ENCODE peak calls at places on chromosomes 13 and 19, in eight cellular contexts. W is LNCaP clone FGC, T is adrenal gland, Z is fibroblast of lung, Y is ELR, U is NCI-H1417, V is tibial artery, X is NCI-H187. M is an unnamed sample.

GRCh38 chr13:74070065-74070464 is 64.1 kb downstream of the KLF12 start:
- DNase-seq in U (no peak), Z (no peak), T (no peak), W (no peak), V (no peak), X (no peak), Y (no peak), M (no peak)

GRCh38 chr19:39587496-39587895 is 14.8 kb upstream of the LGALS13 start:
- DNase-seq in T (no peak), X (no peak), V (no peak), W (no peak), Z (no peak), U (no peak), Y (no peak), M (no peak)

GRCh38 chr13:27112006-27112405 is 59.6 kb downstream of the USP12 start:
- DNase-seq in Z (no peak), T (no peak), U (no peak), W (no peak), Y (no peak), V (no peak), X (no peak), M (no peak)

GRCh38 chr13:75749407-75749806 is 113.3 kb downstream of the LMO7 start:
- DNase-seq in V (peak; percentile 88), W (no peak), U (peak; percentile 9), Y (no peak), X (no peak), Z (peak; percentile 59), T (no peak), M (no peak)

GRCh38 chr13:75357576-75358295 is 124.2 kb downstream of the TBC1D4 start:
- DNase-seq in V (no peak), Y (peak; percentile 81), Z (peak; percentile 68), T (peak; percentile 41), X (no peak), U (peak; percentile 41), W (no peak), M (no peak)

GRCh38 chr13:98869408-98870090 is 108.3 kb downstream of the DOCK9 start:
- DNase-seq in T (peak; percentile 59), Y (peak; percentile 29), V (no peak), W (no peak), U (no peak), Z (no peak), X (no peak), M (no peak)

GRCh38 chr13:93409001-93409400 is 182.4 kb downstream of the GPC6 start:
- DNase-seq in X (no peak), Z (peak; percentile 51), V (no peak), Y (no peak), T (no peak), W (no peak), U (no peak), M (no peak)

GRCh38 chr13:106262886-106263285 is 272.6 kb downstream of the EFNB2 start:
- DNase-seq in W (no peak), U (no peak), X (no peak), V (no peak), Z (no peak), T (no peak), Y (no peak), M (no peak)

GRCh38 chr13:44906758-44907157 is 82.5 kb downstream of the NUFIP1 start:
- DNase-seq in Z (peak; percentile 81), T (peak; percentile 69), X (no peak), U (no peak), W (no peak), Y (no peak), V (peak; percentile 79), M (no peak)

GRCh38 chr19:28292822-28293500 is 920.0 kb downstream of the UQCRFS1 start:
- DNase-seq in Y (no peak), Z (no peak), V (no peak), U (no peak), X (no peak), T (no peak), W (no peak), M (no peak)

GRCh38 chr13:111241006-111241755 is 79.3 kb upstream of the TEX29 start:
- DNase-seq in T (no peak), Y (no peak), X (no peak), V (no peak), U (no peak), Z (no peak), W (no peak), M (no peak)

GRCh38 chr13:110103479-110103878 is 203.5 kb downstream of the COL4A1 start:
- DNase-seq in V (no peak), W (no peak), Y (no peak), Z (peak; percentile 35), T (no peak), X (no peak), U (no peak), M (no peak)

GRCh38 chr13:111857336-111857735 is 209.6 kb upstream of the SOX1 start:
- DNase-seq in Y (no peak), W (no peak), Z (no peak), U (no peak), T (no peak), V (no peak), X (no peak), M (no peak)

GRCh38 chr13:46668302-46668720 is 115.3 kb downstream of the LRCH1 start:
- DNase-seq in Z (peak; percentile 94), W (no peak), Y (peak; percentile 84), X (no peak), T (peak; percentile 35), V (no peak), U (no peak), M (no peak)

GRCh38 chr13:96751089-96751488 is 243.2 kb downstream of the OXGR1 start:
- DNase-seq in Z (no peak), V (no peak), T (no peak), Y (no peak), U (no peak), W (no peak), X (no peak), M (no peak)

GRCh38 chr13:50016421-50016820 is 1.2 kb downstream of the KCNRG start:
- DNase-seq in U (no peak), V (no peak), W (no peak), Z (peak; percentile 78), X (no peak), Y (no peak), T (no peak), M (no peak)

GRCh38 chr13:19183676-19184075 is 2.1 kb upstream of the TUBA3C start:
- DNase-seq in U (no peak), T (no peak), Y (no peak), V (no peak), W (no peak), X (no peak), Z (no peak), M (no peak)

GRCh38 chr19:27794444-27795042 is 1418.4 kb downstream of the UQCRFS1 start:
- DNase-seq in Y (peak; percentile 36), X (no peak), T (peak; percentile 39), V (no peak), U (peak; percentile 61), Z (peak; percentile 33), W (no peak), M (peak; percentile 11)

GRCh38 chr13:35854286-35854685 is 276.9 kb downstream of the DCLK1 start:
- DNase-seq in W (no peak), X (no peak), U (no peak), T (no peak), V (no peak), Z (no peak), Y (no peak), M (no peak)

GRCh38 chr13:22736084-22736767 is 444.6 kb upstream of the SGCG start:
- DNase-seq in W (no peak), V (no peak), Z (no peak), T (no peak), X (no peak), Y (no peak), U (no peak), M (no peak)

GRCh38 chr13:66660013-66660804 is 569.9 kb downstream of the PCDH9 start:
- DNase-seq in X (no peak), V (no peak), W (no peak), U (no peak), Y (peak; percentile 90), Z (peak; percentile 40), T (peak; percentile 31), M (peak; percentile 17)

GRCh38 chr19:310141-310651 is 19.0 kb upstream of the PLPP2 start:
- DNase-seq in X (no peak), U (no peak), T (no peak), Z (no peak), W (peak; percentile 61), Y (no peak), V (no peak), M (no peak)

GRCh38 chr13:108302279-108302678 is 32.8 kb downstream of the TNFSF13B start:
- DNase-seq in X (no peak), Z (no peak), T (no peak), U (no peak), V (no peak), W (no peak), Y (no peak), M (no peak)

GRCh38 chr13:30737511-30738342 is 2.4 kb downstream of the ALOX5AP start:
- DNase-seq in X (no peak), W (no peak), T (no peak), Z (no peak), U (no peak), V (no peak), Y (no peak), M (no peak)

GRCh38 chr13:76048675-76049396 is 412.7 kb downstream of the LMO7 start:
- DNase-seq in T (no peak), W (no peak), Y (no peak), U (peak; percentile 35), V (no peak), Z (peak; percentile 13), X (no peak), M (no peak)